ENCODE peak calls at places on chromosomes 2 and 18, in nine cellular contexts. One of them, this sample, is unnamed.
A peak's percentile ranks its signal among the peaks of the same experiment; 100 is the strongest.

GRCh38 chr18:76505611-76506010 is 10.6 kb upstream of the ZNF516 start:
- DNase-seq in germinal center: no peak
- DNase-seq in effector memory CD4-positive, alpha-beta T cell: no peak
- DNase-seq in lung: no peak
- DNase-seq in activated CD4-positive, alpha-beta T cell treated with anti-CD3 and anti-CD28 coated beads for 24 hours: no peak
- DNase-seq in substantia nigra: no peak
- DNase-seq in non-pigmented ciliary epithelial cell: no peak
- DNase-seq in NCI-H2029: no peak
- DNase-seq in stimulated activated CD4-positive, alpha-beta T cell treated with anti-CD3 and anti-CD28 coated beads, TNF-alpha, amount 100 ng/mL, for 1 hour: no peak
- DNase-seq in this sample: no peak

GRCh38 chr2:129004485-129004884 is 685.8 kb upstream of the HS6ST1 start:
- DNase-seq in effector memory CD4-positive, alpha-beta T cell: no peak
- DNase-seq in activated CD4-positive, alpha-beta T cell treated with anti-CD3 and anti-CD28 coated beads for 24 hours: no peak
- DNase-seq in NCI-H2029: peak; percentile 77
- DNase-seq in lung: no peak
- DNase-seq in stimulated activated CD4-positive, alpha-beta T cell treated with anti-CD3 and anti-CD28 coated beads, TNF-alpha, amount 100 ng/mL, for 1 hour: no peak
- DNase-seq in germinal center: no peak
- DNase-seq in non-pigmented ciliary epithelial cell: no peak
- DNase-seq in substantia nigra: no peak
- DNase-seq in this sample: no peak

GRCh38 chr2:220994841-220995240 is 577.3 kb downstream of the EPHA4 start:
- DNase-seq in lung: no peak
- DNase-seq in activated CD4-positive, alpha-beta T cell treated with anti-CD3 and anti-CD28 coated beads for 24 hours: no peak
- DNase-seq in germinal center: no peak
- DNase-seq in substantia nigra: no peak
- DNase-seq in non-pigmented ciliary epithelial cell: no peak
- DNase-seq in effector memory CD4-positive, alpha-beta T cell: no peak
- DNase-seq in stimulated activated CD4-positive, alpha-beta T cell treated with anti-CD3 and anti-CD28 coated beads, TNF-alpha, amount 100 ng/mL, for 1 hour: no peak
- DNase-seq in NCI-H2029: no peak
- DNase-seq in this sample: no peak

GRCh38 chr2:138948070-138948539 is 167.9 kb upstream of the NXPH2 start:
- DNase-seq in substantia nigra: no peak
- DNase-seq in NCI-H2029: no peak
- DNase-seq in stimulated activated CD4-positive, alpha-beta T cell treated with anti-CD3 and anti-CD28 coated beads, TNF-alpha, amount 100 ng/mL, for 1 hour: no peak
- DNase-seq in lung: no peak
- DNase-seq in effector memory CD4-positive, alpha-beta T cell: no peak
- DNase-seq in non-pigmented ciliary epithelial cell: peak; percentile 97
- DNase-seq in activated CD4-positive, alpha-beta T cell treated with anti-CD3 and anti-CD28 coated beads for 24 hours: no peak
- DNase-seq in germinal center: no peak
- DNase-seq in this sample: no peak

GRCh38 chr2:36172828-36173227 is 182.8 kb upstream of the CRIM1 start:
- DNase-seq in NCI-H2029: no peak
- DNase-seq in activated CD4-positive, alpha-beta T cell treated with anti-CD3 and anti-CD28 coated beads for 24 hours: no peak
- DNase-seq in lung: no peak
- DNase-seq in non-pigmented ciliary epithelial cell: no peak
- DNase-seq in germinal center: no peak
- DNase-seq in stimulated activated CD4-positive, alpha-beta T cell treated with anti-CD3 and anti-CD28 coated beads, TNF-alpha, amount 100 ng/mL, for 1 hour: no peak
- DNase-seq in effector memory CD4-positive, alpha-beta T cell: no peak
- DNase-seq in substantia nigra: no peak
- DNase-seq in this sample: no peak

GRCh38 chr2:214311931-214312749 is 98.7 kb upstream of the VWC2L start:
- DNase-seq in stimulated activated CD4-positive, alpha-beta T cell treated with anti-CD3 and anti-CD28 coated beads, TNF-alpha, amount 100 ng/mL, for 1 hour: no peak
- DNase-seq in substantia nigra: no peak
- DNase-seq in non-pigmented ciliary epithelial cell: no peak
- DNase-seq in lung: no peak
- DNase-seq in activated CD4-positive, alpha-beta T cell treated with anti-CD3 and anti-CD28 coated beads for 24 hours: no peak
- DNase-seq in NCI-H2029: no peak
- DNase-seq in effector memory CD4-positive, alpha-beta T cell: no peak
- DNase-seq in germinal center: no peak
- DNase-seq in this sample: no peak

GRCh38 chr18:44039216-44039615 is 641.5 kb upstream of the SETBP1 start:
- DNase-seq in germinal center: no peak
- DNase-seq in substantia nigra: no peak
- DNase-seq in non-pigmented ciliary epithelial cell: no peak
- DNase-seq in activated CD4-positive, alpha-beta T cell treated with anti-CD3 and anti-CD28 coated beads for 24 hours: no peak
- DNase-seq in stimulated activated CD4-positive, alpha-beta T cell treated with anti-CD3 and anti-CD28 coated beads, TNF-alpha, amount 100 ng/mL, for 1 hour: no peak
- DNase-seq in effector memory CD4-positive, alpha-beta T cell: no peak
- DNase-seq in lung: no peak
- DNase-seq in NCI-H2029: no peak
- DNase-seq in this sample: no peak

GRCh38 chr2:53941749-53942148 is 29.0 kb downstream of the PSME4 start:
- DNase-seq in NCI-H2029: no peak
- DNase-seq in stimulated activated CD4-positive, alpha-beta T cell treated with anti-CD3 and anti-CD28 coated beads, TNF-alpha, amount 100 ng/mL, for 1 hour: no peak
- DNase-seq in germinal center: no peak
- DNase-seq in non-pigmented ciliary epithelial cell: no peak
- DNase-seq in lung: no peak
- DNase-seq in effector memory CD4-positive, alpha-beta T cell: no peak
- DNase-seq in activated CD4-positive, alpha-beta T cell treated with anti-CD3 and anti-CD28 coated beads for 24 hours: no peak
- DNase-seq in substantia nigra: no peak
- DNase-seq in this sample: no peak

GRCh38 chr18:50306944-50307343 is 19.5 kb upstream of the CXXC1 start:
- DNase-seq in effector memory CD4-positive, alpha-beta T cell: no peak
- DNase-seq in non-pigmented ciliary epithelial cell: no peak
- DNase-seq in activated CD4-positive, alpha-beta T cell treated with anti-CD3 and anti-CD28 coated beads for 24 hours: no peak
- DNase-seq in stimulated activated CD4-positive, alpha-beta T cell treated with anti-CD3 and anti-CD28 coated beads, TNF-alpha, amount 100 ng/mL, for 1 hour: no peak
- DNase-seq in substantia nigra: no peak
- DNase-seq in lung: no peak
- DNase-seq in NCI-H2029: no peak
- DNase-seq in germinal center: no peak
- DNase-seq in this sample: no peak

GRCh38 chr2:222743263-222743865 is 71.9 kb downstream of the MOGAT1 start:
- DNase-seq in stimulated activated CD4-positive, alpha-beta T cell treated with anti-CD3 and anti-CD28 coated beads, TNF-alpha, amount 100 ng/mL, for 1 hour: no peak
- DNase-seq in effector memory CD4-positive, alpha-beta T cell: no peak
- DNase-seq in non-pigmented ciliary epithelial cell: no peak
- DNase-seq in NCI-H2029: no peak
- DNase-seq in lung: no peak
- DNase-seq in germinal center: no peak
- DNase-seq in substantia nigra: no peak
- DNase-seq in activated CD4-positive, alpha-beta T cell treated with anti-CD3 and anti-CD28 coated beads for 24 hours: no peak
- DNase-seq in this sample: no peak

GRCh38 chr2:98908909-98909308 is 27.1 kb downstream of the CRACDL start:
- DNase-seq in substantia nigra: no peak
- DNase-seq in activated CD4-positive, alpha-beta T cell treated with anti-CD3 and anti-CD28 coated beads for 24 hours: no peak
- DNase-seq in NCI-H2029: no peak
- DNase-seq in effector memory CD4-positive, alpha-beta T cell: no peak
- DNase-seq in germinal center: no peak
- DNase-seq in lung: peak; percentile 11
- DNase-seq in stimulated activated CD4-positive, alpha-beta T cell treated with anti-CD3 and anti-CD28 coated beads, TNF-alpha, amount 100 ng/mL, for 1 hour: no peak
- DNase-seq in non-pigmented ciliary epithelial cell: no peak
- DNase-seq in this sample: peak; percentile 2

GRCh38 chr18:48314694-48315093 is 94.5 kb downstream of the ZBTB7C start:
- DNase-seq in effector memory CD4-positive, alpha-beta T cell: no peak
- DNase-seq in substantia nigra: no peak
- DNase-seq in lung: no peak
- DNase-seq in stimulated activated CD4-positive, alpha-beta T cell treated with anti-CD3 and anti-CD28 coated beads, TNF-alpha, amount 100 ng/mL, for 1 hour: no peak
- DNase-seq in non-pigmented ciliary epithelial cell: no peak
- DNase-seq in NCI-H2029: no peak
- DNase-seq in activated CD4-positive, alpha-beta T cell treated with anti-CD3 and anti-CD28 coated beads for 24 hours: no peak
- DNase-seq in germinal center: no peak
- DNase-seq in this sample: peak; percentile 61

GRCh38 chr2:99822487-99823218 is 319.7 kb downstream of the AFF3 start:
- DNase-seq in non-pigmented ciliary epithelial cell: no peak
- DNase-seq in NCI-H2029: no peak
- DNase-seq in activated CD4-positive, alpha-beta T cell treated with anti-CD3 and anti-CD28 coated beads for 24 hours: no peak
- DNase-seq in germinal center: no peak
- DNase-seq in stimulated activated CD4-positive, alpha-beta T cell treated with anti-CD3 and anti-CD28 coated beads, TNF-alpha, amount 100 ng/mL, for 1 hour: no peak
- DNase-seq in substantia nigra: no peak
- DNase-seq in effector memory CD4-positive, alpha-beta T cell: no peak
- DNase-seq in lung: no peak
- DNase-seq in this sample: no peak

GRCh38 chr2:169776483-169776802 is 22.2 kb upstream of the SSB start:
- DNase-seq in activated CD4-positive, alpha-beta T cell treated with anti-CD3 and anti-CD28 coated beads for 24 hours: no peak
- DNase-seq in substantia nigra: no peak
- DNase-seq in effector memory CD4-positive, alpha-beta T cell: no peak
- DNase-seq in NCI-H2029: no peak
- DNase-seq in non-pigmented ciliary epithelial cell: no peak
- DNase-seq in germinal center: no peak
- DNase-seq in lung: no peak
- DNase-seq in stimulated activated CD4-positive, alpha-beta T cell treated with anti-CD3 and anti-CD28 coated beads, TNF-alpha, amount 100 ng/mL, for 1 hour: no peak
- DNase-seq in this sample: no peak

GRCh38 chr2:29910960-29911359 is 10.4 kb downstream of the ALK start:
- DNase-seq in non-pigmented ciliary epithelial cell: no peak
- DNase-seq in lung: no peak
- DNase-seq in substantia nigra: no peak
- DNase-seq in NCI-H2029: no peak
- DNase-seq in activated CD4-positive, alpha-beta T cell treated with anti-CD3 and anti-CD28 coated beads for 24 hours: no peak
- DNase-seq in effector memory CD4-positive, alpha-beta T cell: no peak
- DNase-seq in stimulated activated CD4-positive, alpha-beta T cell treated with anti-CD3 and anti-CD28 coated beads, TNF-alpha, amount 100 ng/mL, for 1 hour: no peak
- DNase-seq in germinal center: no peak
- DNase-seq in this sample: no peak

GRCh38 chr2:1546023-1546591 is 132.8 kb downstream of the TPO start:
- DNase-seq in activated CD4-positive, alpha-beta T cell treated with anti-CD3 and anti-CD28 coated beads for 24 hours: no peak
- DNase-seq in stimulated activated CD4-positive, alpha-beta T cell treated with anti-CD3 and anti-CD28 coated beads, TNF-alpha, amount 100 ng/mL, for 1 hour: no peak
- DNase-seq in non-pigmented ciliary epithelial cell: peak; percentile 17
- DNase-seq in lung: no peak
- DNase-seq in substantia nigra: no peak
- DNase-seq in effector memory CD4-positive, alpha-beta T cell: no peak
- DNase-seq in germinal center: no peak
- DNase-seq in NCI-H2029: peak; percentile 33
- DNase-seq in this sample: no peak

This sample was measured in spleen.